ENCODE peak calls at places on chromosomes 16 and 17, in five cellular contexts. One of them, this sample, is unnamed.

GRCh38 chr16:69511641-69512040 is 54.1 kb upstream of the NFAT5 start:
- DNase-seq in stomach: no peak
- DNase-seq in gastrocnemius medialis: no peak
- DNase-seq in sigmoid colon: no peak
- DNase-seq in HFFc6: no peak
- DNase-seq in this sample: no peak

GRCh38 chr16:85935957-85936760 is 37.2 kb downstream of the IRF8 start:
- DNase-seq in stomach: no peak
- DNase-seq in gastrocnemius medialis: no peak
- DNase-seq in sigmoid colon: no peak
- DNase-seq in HFFc6: no peak
- DNase-seq in this sample: no peak

GRCh38 chr16:1312903-1313302 is 3.5 kb downstream of the UBE2I start:
- DNase-seq in stomach: no peak
- DNase-seq in gastrocnemius medialis: no peak
- DNase-seq in sigmoid colon: no peak
- DNase-seq in HFFc6: no peak
- DNase-seq in this sample: no peak

GRCh38 chr17:65914784-65915342 is 277.1 kb downstream of the CEP112 start:
- DNase-seq in stomach: no peak
- DNase-seq in gastrocnemius medialis: no peak
- DNase-seq in sigmoid colon: no peak
- DNase-seq in HFFc6: no peak
- DNase-seq in this sample: no peak

GRCh38 chr16:26365555-26365954 is 673.8 kb downstream of the HS3ST4 start:
- DNase-seq in stomach: no peak
- DNase-seq in gastrocnemius medialis: no peak
- DNase-seq in sigmoid colon: no peak
- DNase-seq in HFFc6: no peak
- DNase-seq in this sample: no peak

GRCh38 chr17:76381633-76382304 is 2.6 kb upstream of the SPHK1 start:
- DNase-seq in stomach: no peak
- DNase-seq in gastrocnemius medialis: no peak
- DNase-seq in sigmoid colon: no peak
- DNase-seq in HFFc6: no peak
- DNase-seq in this sample: no peak

GRCh38 chr17:80930335-80931040 is 61.2 kb upstream of the CHMP6 start:
- DNase-seq in stomach: no peak
- DNase-seq in gastrocnemius medialis: no peak
- DNase-seq in sigmoid colon: no peak
- DNase-seq in HFFc6: no peak
- DNase-seq in this sample: peak; percentile 56

GRCh38 chr16:5870886-5871715 is 773.5 kb upstream of the EEF2KMT start:
- DNase-seq in stomach: no peak
- DNase-seq in gastrocnemius medialis: no peak
- DNase-seq in sigmoid colon: no peak
- DNase-seq in HFFc6: no peak
- DNase-seq in this sample: no peak

GRCh38 chr17:74059471-74059870 is 144.0 kb upstream of the RPL38 start:
- DNase-seq in stomach: peak; percentile 27
- DNase-seq in gastrocnemius medialis: no peak
- DNase-seq in sigmoid colon: no peak
- DNase-seq in HFFc6: no peak
- DNase-seq in this sample: no peak

GRCh38 chr16:11949527-11949926 is 7.7 kb upstream of the NPIPB2 start:
- DNase-seq in stomach: no peak
- DNase-seq in gastrocnemius medialis: peak; percentile 2
- DNase-seq in sigmoid colon: no peak
- DNase-seq in HFFc6: peak; percentile 51
- DNase-seq in this sample: no peak

GRCh38 chr17:71339219-71339618 is 781.6 kb upstream of the SOX9 start:
- DNase-seq in stomach: no peak
- DNase-seq in gastrocnemius medialis: no peak
- DNase-seq in sigmoid colon: no peak
- DNase-seq in HFFc6: no peak
- DNase-seq in this sample: no peak

GRCh38 chr16:64712027-64712426 is 409.8 kb downstream of the CDH11 start:
- DNase-seq in stomach: no peak
- DNase-seq in gastrocnemius medialis: no peak
- DNase-seq in sigmoid colon: no peak
- DNase-seq in HFFc6: no peak
- DNase-seq in this sample: no peak

GRCh38 chr16:73483076-73483791 is 435.3 kb upstream of the ZFHX3 start:
- DNase-seq in stomach: no peak
- DNase-seq in gastrocnemius medialis: no peak
- DNase-seq in sigmoid colon: no peak
- DNase-seq in HFFc6: no peak
- DNase-seq in this sample: no peak

GRCh38 chr17:68456529-68457167 is 648 bp downstream of the WIPI1 start:
- DNase-seq in stomach: peak; percentile 70
- DNase-seq in gastrocnemius medialis: peak; percentile 89
- DNase-seq in sigmoid colon: peak; percentile 92
- DNase-seq in HFFc6: peak; percentile 88
- DNase-seq in this sample: no peak

DNA sequence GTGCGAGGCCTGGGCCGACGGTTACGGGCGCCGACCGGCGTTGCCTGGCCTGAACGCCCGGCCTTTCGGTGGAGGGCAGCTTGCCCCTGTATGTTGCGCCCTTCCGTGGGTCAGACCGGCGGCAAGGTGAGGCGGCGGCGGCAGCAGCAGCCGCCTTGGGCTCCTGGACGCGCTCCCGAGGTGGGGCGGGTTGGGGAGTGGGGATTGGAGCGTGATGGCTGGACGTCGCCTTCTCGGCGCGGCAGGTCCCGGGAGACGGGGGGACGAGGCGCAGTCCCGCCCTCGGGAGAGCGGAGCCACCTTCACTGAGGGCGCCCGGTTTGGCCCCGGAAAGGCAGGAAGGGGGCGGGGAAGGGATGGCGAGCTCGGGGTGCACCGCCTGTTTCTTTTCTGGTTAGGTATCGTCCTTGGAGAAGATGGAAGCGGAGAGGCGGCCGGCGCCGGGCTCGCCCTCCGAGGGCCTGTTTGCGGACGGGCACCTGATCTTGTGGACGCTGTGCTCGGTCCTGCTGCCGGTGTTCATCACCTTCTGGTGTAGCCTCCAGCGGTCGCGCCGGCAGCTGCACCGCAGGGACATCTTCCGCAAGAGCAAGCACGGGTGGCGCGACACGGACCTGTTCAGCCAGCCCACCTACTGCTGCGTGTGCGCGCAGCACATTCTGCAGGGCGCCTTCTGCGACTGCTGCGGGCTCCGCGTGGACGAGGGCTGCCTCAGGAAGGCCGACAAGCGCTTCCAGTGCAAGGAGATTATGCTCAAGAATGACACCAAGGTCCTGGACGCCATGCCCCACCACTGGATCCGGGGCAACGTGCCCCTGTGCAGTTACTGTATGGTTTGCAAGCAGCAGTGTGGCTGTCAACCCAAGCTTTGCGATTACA is 668 bp downstream of the DGKE start:
- DNase-seq in stomach: peak; percentile 64
- DNase-seq in gastrocnemius medialis: no peak
- DNase-seq in sigmoid colon: peak; percentile 76
- DNase-seq in HFFc6: peak; percentile 22
- DNase-seq in this sample: no peak
- TF ChIP-seq CTCF in stomach: no peak
- TF ChIP-seq CTCF in gastrocnemius medialis: peak; percentile 24
- TF ChIP-seq CTCF in sigmoid colon: no peak
- TF ChIP-seq CTCF in HFFc6: peak; percentile 13
- TF ChIP-seq CTCF in this sample: no peak

GRCh38 chr17:63382826-63383225 is 63.3 kb downstream of the CYB561 start:
- DNase-seq in stomach: no peak
- DNase-seq in gastrocnemius medialis: no peak
- DNase-seq in sigmoid colon: no peak
- DNase-seq in HFFc6: peak; percentile 38
- DNase-seq in this sample: no peak

GRCh38 chr17:63390090-63390489 is 56.0 kb downstream of the CYB561 start:
- DNase-seq in stomach: no peak
- DNase-seq in gastrocnemius medialis: no peak
- DNase-seq in sigmoid colon: no peak
- DNase-seq in HFFc6: no peak
- DNase-seq in this sample: no peak

GRCh38 chr17:63382136-63382535 is 64.0 kb downstream of the CYB561 start:
- DNase-seq in stomach: no peak
- DNase-seq in gastrocnemius medialis: no peak
- DNase-seq in sigmoid colon: no peak
- DNase-seq in HFFc6: peak; percentile 18
- DNase-seq in this sample: no peak

DNA sequence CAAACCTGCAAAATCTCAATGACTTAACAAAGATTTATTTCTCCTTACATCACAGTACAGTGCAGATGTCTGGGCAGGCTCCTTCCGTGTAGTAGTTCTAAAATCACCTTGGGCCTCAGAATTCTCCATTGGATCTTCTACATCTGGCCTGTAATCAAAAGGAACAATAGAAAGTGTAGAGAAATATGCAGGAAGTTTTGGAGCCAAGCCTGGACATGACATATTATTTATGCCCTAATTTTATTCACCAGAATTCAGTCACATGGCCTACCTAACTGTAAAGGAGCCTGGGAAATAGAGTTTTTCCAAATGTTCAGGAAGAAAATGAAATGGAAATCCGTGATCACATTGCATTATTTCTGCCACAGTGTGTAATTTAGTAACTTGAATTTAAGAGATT is 58.2 kb downstream of the CYB561 start:
- DNase-seq in stomach: no peak
- DNase-seq in gastrocnemius medialis: no peak
- DNase-seq in sigmoid colon: no peak
- DNase-seq in HFFc6: no peak
- DNase-seq in this sample: no peak
- TF ChIP-seq CTCF in stomach: no peak
- TF ChIP-seq CTCF in gastrocnemius medialis: no peak
- TF ChIP-seq CTCF in sigmoid colon: no peak
- TF ChIP-seq CTCF in HFFc6: no peak
- TF ChIP-seq CTCF in this sample: no peak

DNA sequence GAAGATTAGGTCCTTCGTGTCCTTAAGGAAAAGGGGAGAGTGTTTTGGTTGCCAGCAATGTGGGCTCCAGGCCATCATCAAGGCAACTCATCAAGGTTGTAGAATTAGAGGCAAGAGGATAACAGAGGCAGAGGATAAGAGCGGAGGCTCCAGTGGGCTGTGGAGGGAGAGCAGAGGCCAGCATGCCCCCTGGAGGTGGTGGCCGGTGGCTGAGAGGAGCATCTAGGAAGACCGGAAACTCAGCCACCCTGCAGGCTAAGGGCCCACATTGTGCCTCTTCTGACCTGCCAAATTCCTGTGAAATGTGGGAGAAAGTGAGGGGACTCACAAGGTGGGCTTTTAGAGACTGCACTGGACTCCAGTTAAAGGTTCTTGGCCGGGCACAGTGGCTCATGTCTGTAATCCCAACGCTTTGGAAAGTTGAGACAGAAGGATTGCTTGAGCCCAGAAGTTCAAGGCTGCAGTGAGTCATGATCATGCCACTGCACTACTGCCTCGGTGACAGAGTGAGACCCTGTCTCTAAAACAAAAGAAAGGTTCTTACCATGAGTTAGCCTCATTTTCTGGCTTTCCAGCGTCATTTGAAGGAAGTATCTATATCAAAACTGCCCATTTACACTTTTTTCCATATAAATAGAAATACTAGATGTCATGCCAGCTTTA is 62.7 kb upstream of the ADORA2B start:
- DNase-seq in stomach: no peak
- DNase-seq in gastrocnemius medialis: no peak
- DNase-seq in sigmoid colon: no peak
- DNase-seq in HFFc6: no peak
- DNase-seq in this sample: no peak
- TF ChIP-seq CTCF in stomach: no peak
- TF ChIP-seq CTCF in gastrocnemius medialis: no peak
- TF ChIP-seq CTCF in sigmoid colon: no peak
- TF ChIP-seq CTCF in HFFc6: peak; percentile 26
- TF ChIP-seq CTCF in this sample: peak; percentile 14

GRCh38 chr16:89232107-89232506 is 14.6 kb downstream of the ZNF778 start:
- DNase-seq in stomach: no peak
- DNase-seq in gastrocnemius medialis: no peak
- DNase-seq in sigmoid colon: no peak
- DNase-seq in HFFc6: no peak
- DNase-seq in this sample: no peak
- TF ChIP-seq CTCF in stomach: no peak
- TF ChIP-seq CTCF in gastrocnemius medialis: no peak
- TF ChIP-seq CTCF in sigmoid colon: no peak
- TF ChIP-seq CTCF in HFFc6: no peak
- TF ChIP-seq CTCF in this sample: no peak

GRCh38 chr17:8649157-8650118 is 18.9 kb upstream of the MYH10 start:
- DNase-seq in stomach: no peak
- DNase-seq in gastrocnemius medialis: no peak
- DNase-seq in sigmoid colon: peak; percentile 75
- DNase-seq in HFFc6: peak; percentile 88
- DNase-seq in this sample: no peak

GRCh38 chr17:8650119-8650499 is 19.6 kb upstream of the MYH10 start:
- DNase-seq in stomach: no peak
- DNase-seq in gastrocnemius medialis: no peak
- DNase-seq in sigmoid colon: no peak
- DNase-seq in HFFc6: no peak
- DNase-seq in this sample: no peak

GRCh38 chr17:8654822-8655221 is 24.3 kb upstream of the MYH10 start:
- DNase-seq in stomach: no peak
- DNase-seq in gastrocnemius medialis: no peak
- DNase-seq in sigmoid colon: no peak
- DNase-seq in HFFc6: no peak
- DNase-seq in this sample: no peak

GRCh38 chr17:8647202-8647601 is 16.7 kb upstream of the MYH10 start:
- DNase-seq in stomach: no peak
- DNase-seq in gastrocnemius medialis: no peak
- DNase-seq in sigmoid colon: no peak
- DNase-seq in HFFc6: no peak
- DNase-seq in this sample: no peak

GRCh38 chr17:8651013-8651412 is 20.5 kb upstream of the MYH10 start:
- DNase-seq in stomach: no peak
- DNase-seq in gastrocnemius medialis: no peak
- DNase-seq in sigmoid colon: no peak
- DNase-seq in HFFc6: no peak
- DNase-seq in this sample: no peak
- TF ChIP-seq CTCF in stomach: no peak
- TF ChIP-seq CTCF in gastrocnemius medialis: peak; percentile 15
- TF ChIP-seq CTCF in sigmoid colon: no peak
- TF ChIP-seq CTCF in HFFc6: no peak
- TF ChIP-seq CTCF in this sample: peak; percentile 7

DNA sequence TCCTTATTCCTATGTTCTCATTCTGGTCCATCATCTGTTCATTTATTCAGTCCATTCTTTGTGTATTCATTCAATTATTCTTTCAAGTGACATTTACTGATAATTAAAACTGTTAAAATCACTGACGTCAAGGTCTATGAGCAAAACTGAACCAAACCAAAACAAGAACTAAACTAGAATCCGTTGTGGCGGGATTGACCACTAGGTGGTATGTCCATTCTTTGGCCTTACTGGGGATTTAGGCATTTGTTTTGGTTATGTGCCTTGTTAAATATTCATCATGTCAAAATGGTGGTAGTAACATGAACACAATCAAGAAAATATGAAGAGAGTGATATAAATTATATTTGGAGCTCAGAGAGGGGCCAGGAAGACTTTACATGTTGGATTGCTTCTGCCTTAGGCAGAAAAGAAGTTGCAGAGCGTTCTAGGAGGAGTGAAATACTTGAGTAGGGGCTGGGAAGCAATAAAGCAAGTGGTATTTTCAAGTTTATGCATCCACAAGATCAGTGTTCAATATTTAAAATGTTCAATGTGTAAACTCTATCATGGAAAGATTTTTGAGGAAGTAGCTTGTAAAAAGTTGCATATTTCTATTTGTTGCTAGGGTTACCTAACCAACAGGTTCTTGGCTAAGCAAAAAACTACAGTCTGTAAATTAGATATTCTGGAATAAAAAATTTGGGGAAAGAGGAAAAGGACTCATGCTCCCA is 129.0 kb downstream of the CDH13 start:
- DNase-seq in stomach: no peak
- DNase-seq in gastrocnemius medialis: no peak
- DNase-seq in sigmoid colon: no peak
- DNase-seq in HFFc6: no peak
- DNase-seq in this sample: no peak
- TF ChIP-seq CTCF in stomach: no peak
- TF ChIP-seq CTCF in gastrocnemius medialis: no peak
- TF ChIP-seq CTCF in sigmoid colon: no peak
- TF ChIP-seq CTCF in HFFc6: peak; percentile 60
- TF ChIP-seq CTCF in this sample: peak; percentile 70

This sample was measured in chondrocyte.